ENCODE peak calls at places on chromosomes 12 and 14, in eight cellular contexts. One of them, this sample, is unnamed.

GRCh38 chr12:109706747-109707469 is 6.7 kb upstream of the FAM222A start:
- DNase-seq in SHP77: peak
- DNase-seq in activated T-helper 1 cell treated with Interleukin-2 at 50 U/mL for 16 hours: no peak
- DNase-seq in caudate nucleus: no peak
- DNase-seq in Right ventricle myocardium superior: no peak
- DNase-seq in ELF-1: no peak
- DNase-seq in NCI-H1694 treated with DMSO at 0.1 percent for 48 hours: peak
- DNase-seq in Calu3: no peak
- DNase-seq in this sample: no peak

GRCh38 chr12:6231359-6232268 is 31.4 kb downstream of the CD9 start:
- DNase-seq in SHP77: no peak
- DNase-seq in activated T-helper 1 cell treated with Interleukin-2 at 50 U/mL for 16 hours: no peak
- DNase-seq in caudate nucleus: no peak
- DNase-seq in Right ventricle myocardium superior: no peak
- DNase-seq in ELF-1: no peak
- DNase-seq in NCI-H1694 treated with DMSO at 0.1 percent for 48 hours: no peak
- DNase-seq in Calu3: no peak
- DNase-seq in this sample: no peak

GRCh38 chr14:20632448-20632830 is 9.1 kb downstream of the OR6S1 start:
- DNase-seq in SHP77: no peak
- DNase-seq in activated T-helper 1 cell treated with Interleukin-2 at 50 U/mL for 16 hours: no peak
- DNase-seq in caudate nucleus: no peak
- DNase-seq in Right ventricle myocardium superior: no peak
- DNase-seq in ELF-1: no peak
- DNase-seq in NCI-H1694 treated with DMSO at 0.1 percent for 48 hours: no peak
- DNase-seq in Calu3: peak
- DNase-seq in this sample: no peak

GRCh38 chr12:130026608-130027176 is 122.9 kb upstream of the TMEM132D start:
- DNase-seq in SHP77: peak
- DNase-seq in activated T-helper 1 cell treated with Interleukin-2 at 50 U/mL for 16 hours: no peak
- DNase-seq in caudate nucleus: peak
- DNase-seq in Right ventricle myocardium superior: no peak
- DNase-seq in ELF-1: peak
- DNase-seq in NCI-H1694 treated with DMSO at 0.1 percent for 48 hours: no peak
- DNase-seq in Calu3: peak
- DNase-seq in this sample: no peak

GRCh38 chr12:124130717-124131670 is 158.0 kb downstream of the ZNF664 start:
- DNase-seq in SHP77: peak
- DNase-seq in activated T-helper 1 cell treated with Interleukin-2 at 50 U/mL for 16 hours: no peak
- DNase-seq in caudate nucleus: no peak
- DNase-seq in Right ventricle myocardium superior: no peak
- DNase-seq in ELF-1: peak
- DNase-seq in NCI-H1694 treated with DMSO at 0.1 percent for 48 hours: no peak
- DNase-seq in Calu3: no peak
- DNase-seq in this sample: no peak

GRCh38 chr12:121718653-121719239 is 6.2 kb downstream of the TMEM120B start:
- DNase-seq in SHP77: no peak
- DNase-seq in activated T-helper 1 cell treated with Interleukin-2 at 50 U/mL for 16 hours: no peak
- DNase-seq in caudate nucleus: no peak
- DNase-seq in Right ventricle myocardium superior: no peak
- DNase-seq in ELF-1: peak
- DNase-seq in NCI-H1694 treated with DMSO at 0.1 percent for 48 hours: peak
- DNase-seq in Calu3: no peak
- DNase-seq in this sample: no peak

GRCh38 chr12:89179983-89180382 is 172.3 kb downstream of the DUSP6 start:
- DNase-seq in SHP77: peak
- DNase-seq in activated T-helper 1 cell treated with Interleukin-2 at 50 U/mL for 16 hours: no peak
- DNase-seq in caudate nucleus: no peak
- DNase-seq in Right ventricle myocardium superior: no peak
- DNase-seq in ELF-1: no peak
- DNase-seq in NCI-H1694 treated with DMSO at 0.1 percent for 48 hours: no peak
- DNase-seq in Calu3: peak
- DNase-seq in this sample: no peak

GRCh38 chr14:31717294-31718085 is 156.3 kb downstream of the NUBPL start:
- DNase-seq in SHP77: no peak
- DNase-seq in activated T-helper 1 cell treated with Interleukin-2 at 50 U/mL for 16 hours: no peak
- DNase-seq in caudate nucleus: no peak
- DNase-seq in Right ventricle myocardium superior: no peak
- DNase-seq in ELF-1: no peak
- DNase-seq in NCI-H1694 treated with DMSO at 0.1 percent for 48 hours: peak
- DNase-seq in Calu3: peak
- DNase-seq in this sample: no peak

GRCh38 chr14:61147898-61148549 is 133.1 kb downstream of the TMEM30B start:
- DNase-seq in SHP77: peak
- DNase-seq in activated T-helper 1 cell treated with Interleukin-2 at 50 U/mL for 16 hours: no peak
- DNase-seq in caudate nucleus: peak
- DNase-seq in Right ventricle myocardium superior: no peak
- DNase-seq in ELF-1: no peak
- DNase-seq in NCI-H1694 treated with DMSO at 0.1 percent for 48 hours: no peak
- DNase-seq in Calu3: peak
- DNase-seq in this sample: no peak

GRCh38 chr14:32374155-32374554 is 45.1 kb downstream of the AKAP6 start:
- DNase-seq in SHP77: no peak
- DNase-seq in activated T-helper 1 cell treated with Interleukin-2 at 50 U/mL for 16 hours: no peak
- DNase-seq in caudate nucleus: no peak
- DNase-seq in Right ventricle myocardium superior: no peak
- DNase-seq in ELF-1: no peak
- DNase-seq in NCI-H1694 treated with DMSO at 0.1 percent for 48 hours: no peak
- DNase-seq in Calu3: no peak
- DNase-seq in this sample: no peak

GRCh38 chr12:118778077-118778476 is 203.3 kb upstream of the SRRM4 start:
- DNase-seq in SHP77: no peak
- DNase-seq in activated T-helper 1 cell treated with Interleukin-2 at 50 U/mL for 16 hours: no peak
- DNase-seq in caudate nucleus: no peak
- DNase-seq in Right ventricle myocardium superior: no peak
- DNase-seq in ELF-1: no peak
- DNase-seq in NCI-H1694 treated with DMSO at 0.1 percent for 48 hours: no peak
- DNase-seq in Calu3: no peak
- DNase-seq in this sample: no peak

GRCh38 chr14:95040723-95041476 is 116.4 kb downstream of the DICER1 start:
- DNase-seq in SHP77: no peak
- DNase-seq in activated T-helper 1 cell treated with Interleukin-2 at 50 U/mL for 16 hours: no peak
- DNase-seq in caudate nucleus: no peak
- DNase-seq in Right ventricle myocardium superior: no peak
- DNase-seq in ELF-1: no peak
- DNase-seq in NCI-H1694 treated with DMSO at 0.1 percent for 48 hours: no peak
- DNase-seq in Calu3: no peak
- DNase-seq in this sample: no peak

GRCh38 chr14:34593740-34594375 is 36.1 kb downstream of the SNX6 start:
- DNase-seq in SHP77: no peak
- DNase-seq in activated T-helper 1 cell treated with Interleukin-2 at 50 U/mL for 16 hours: no peak
- DNase-seq in caudate nucleus: no peak
- DNase-seq in Right ventricle myocardium superior: peak
- DNase-seq in ELF-1: no peak
- DNase-seq in NCI-H1694 treated with DMSO at 0.1 percent for 48 hours: no peak
- DNase-seq in Calu3: no peak
- DNase-seq in this sample: no peak

GRCh38 chr12:96041181-96041580 is 5.8 kb upstream of the LTA4H start:
- DNase-seq in SHP77: no peak
- DNase-seq in activated T-helper 1 cell treated with Interleukin-2 at 50 U/mL for 16 hours: no peak
- DNase-seq in caudate nucleus: no peak
- DNase-seq in Right ventricle myocardium superior: no peak
- DNase-seq in ELF-1: no peak
- DNase-seq in NCI-H1694 treated with DMSO at 0.1 percent for 48 hours: no peak
- DNase-seq in Calu3: no peak
- DNase-seq in this sample: no peak

GRCh38 chr14:47442206-47442605 is 233.2 kb downstream of the MDGA2 start:
- DNase-seq in SHP77: peak
- DNase-seq in activated T-helper 1 cell treated with Interleukin-2 at 50 U/mL for 16 hours: no peak
- DNase-seq in caudate nucleus: no peak
- DNase-seq in Right ventricle myocardium superior: no peak
- DNase-seq in ELF-1: peak
- DNase-seq in NCI-H1694 treated with DMSO at 0.1 percent for 48 hours: no peak
- DNase-seq in Calu3: peak
- DNase-seq in this sample: no peak

GRCh38 chr12:42372154-42372791 is 46.3 kb downstream of the PPHLN1 start:
- DNase-seq in SHP77: peak
- DNase-seq in activated T-helper 1 cell treated with Interleukin-2 at 50 U/mL for 16 hours: no peak
- DNase-seq in caudate nucleus: no peak
- DNase-seq in Right ventricle myocardium superior: no peak
- DNase-seq in ELF-1: peak
- DNase-seq in NCI-H1694 treated with DMSO at 0.1 percent for 48 hours: peak
- DNase-seq in Calu3: peak
- DNase-seq in this sample: peak

GRCh38 chr12:95006206-95006605 is 2.7 kb upstream of the NDUFA12 start:
- DNase-seq in SHP77: no peak
- DNase-seq in activated T-helper 1 cell treated with Interleukin-2 at 50 U/mL for 16 hours: no peak
- DNase-seq in caudate nucleus: no peak
- DNase-seq in Right ventricle myocardium superior: no peak
- DNase-seq in ELF-1: no peak
- DNase-seq in NCI-H1694 treated with DMSO at 0.1 percent for 48 hours: no peak
- DNase-seq in Calu3: no peak
- DNase-seq in this sample: no peak

GRCh38 chr14:23242076-23242475 is 4.3 kb downstream of the RNF212B start:
- DNase-seq in SHP77: no peak
- DNase-seq in activated T-helper 1 cell treated with Interleukin-2 at 50 U/mL for 16 hours: no peak
- DNase-seq in caudate nucleus: no peak
- DNase-seq in Right ventricle myocardium superior: no peak
- DNase-seq in ELF-1: no peak
- DNase-seq in NCI-H1694 treated with DMSO at 0.1 percent for 48 hours: no peak
- DNase-seq in Calu3: no peak
- DNase-seq in this sample: no peak

GRCh38 chr12:128810182-128811127 is 13.3 kb downstream of the SLC15A4 start:
- DNase-seq in SHP77: no peak
- DNase-seq in activated T-helper 1 cell treated with Interleukin-2 at 50 U/mL for 16 hours: no peak
- DNase-seq in caudate nucleus: peak
- DNase-seq in Right ventricle myocardium superior: peak
- DNase-seq in ELF-1: no peak
- DNase-seq in NCI-H1694 treated with DMSO at 0.1 percent for 48 hours: no peak
- DNase-seq in Calu3: no peak
- DNase-seq in this sample: no peak

GRCh38 chr14:77123381-77124344 is 17.9 kb downstream of the ZDHHC22 start:
- DNase-seq in SHP77: no peak
- DNase-seq in activated T-helper 1 cell treated with Interleukin-2 at 50 U/mL for 16 hours: no peak
- DNase-seq in caudate nucleus: peak
- DNase-seq in Right ventricle myocardium superior: peak
- DNase-seq in ELF-1: peak
- DNase-seq in NCI-H1694 treated with DMSO at 0.1 percent for 48 hours: peak
- DNase-seq in Calu3: peak
- DNase-seq in this sample: no peak

GRCh38 chr12:108379761-108380160 is 40.6 kb upstream of the CMKLR1 start:
- DNase-seq in SHP77: no peak
- DNase-seq in activated T-helper 1 cell treated with Interleukin-2 at 50 U/mL for 16 hours: no peak
- DNase-seq in caudate nucleus: no peak
- DNase-seq in Right ventricle myocardium superior: no peak
- DNase-seq in ELF-1: no peak
- DNase-seq in NCI-H1694 treated with DMSO at 0.1 percent for 48 hours: peak
- DNase-seq in Calu3: no peak
- DNase-seq in this sample: no peak

GRCh38 chr14:74909911-74910310 is 13.1 kb downstream of the RPS6KL1 start:
- DNase-seq in SHP77: no peak
- DNase-seq in activated T-helper 1 cell treated with Interleukin-2 at 50 U/mL for 16 hours: no peak
- DNase-seq in caudate nucleus: no peak
- DNase-seq in Right ventricle myocardium superior: no peak
- DNase-seq in ELF-1: no peak
- DNase-seq in NCI-H1694 treated with DMSO at 0.1 percent for 48 hours: no peak
- DNase-seq in Calu3: no peak
- DNase-seq in this sample: no peak

GRCh38 chr14:31829256-31829923 is 247.7 kb upstream of the ARHGAP5 start:
- DNase-seq in SHP77: no peak
- DNase-seq in activated T-helper 1 cell treated with Interleukin-2 at 50 U/mL for 16 hours: no peak
- DNase-seq in caudate nucleus: no peak
- DNase-seq in Right ventricle myocardium superior: no peak
- DNase-seq in ELF-1: peak
- DNase-seq in NCI-H1694 treated with DMSO at 0.1 percent for 48 hours: no peak
- DNase-seq in Calu3: no peak
- DNase-seq in this sample: no peak

GRCh38 chr14:66395300-66395699 is 90.9 kb upstream of the CCDC196 start:
- DNase-seq in SHP77: no peak
- DNase-seq in activated T-helper 1 cell treated with Interleukin-2 at 50 U/mL for 16 hours: no peak
- DNase-seq in caudate nucleus: no peak
- DNase-seq in Right ventricle myocardium superior: no peak
- DNase-seq in ELF-1: no peak
- DNase-seq in NCI-H1694 treated with DMSO at 0.1 percent for 48 hours: peak
- DNase-seq in Calu3: peak
- DNase-seq in this sample: no peak

GRCh38 chr14:89801128-89801527 is 153.4 kb downstream of the EFCAB11 start:
- DNase-seq in SHP77: no peak
- DNase-seq in activated T-helper 1 cell treated with Interleukin-2 at 50 U/mL for 16 hours: no peak
- DNase-seq in caudate nucleus: no peak
- DNase-seq in Right ventricle myocardium superior: no peak
- DNase-seq in ELF-1: no peak
- DNase-seq in NCI-H1694 treated with DMSO at 0.1 percent for 48 hours: no peak
- DNase-seq in Calu3: no peak
- DNase-seq in this sample: no peak

GRCh38 chr14:64906022-64906421 is 8.2 kb upstream of the CHURC1 start:
- DNase-seq in SHP77: no peak
- DNase-seq in activated T-helper 1 cell treated with Interleukin-2 at 50 U/mL for 16 hours: no peak
- DNase-seq in caudate nucleus: no peak
- DNase-seq in Right ventricle myocardium superior: no peak
- DNase-seq in ELF-1: no peak
- DNase-seq in NCI-H1694 treated with DMSO at 0.1 percent for 48 hours: no peak
- DNase-seq in Calu3: no peak
- DNase-seq in this sample: no peak

GRCh38 chr12:3000548-3001275 is 41.5 kb downstream of the TEAD4 start:
- DNase-seq in SHP77: no peak
- DNase-seq in activated T-helper 1 cell treated with Interleukin-2 at 50 U/mL for 16 hours: no peak
- DNase-seq in caudate nucleus: no peak
- DNase-seq in Right ventricle myocardium superior: no peak
- DNase-seq in ELF-1: no peak
- DNase-seq in NCI-H1694 treated with DMSO at 0.1 percent for 48 hours: no peak
- DNase-seq in Calu3: no peak
- DNase-seq in this sample: no peak

GRCh38 chr14:80269338-80269935 is 58.1 kb upstream of the DIO2 start:
- DNase-seq in SHP77: no peak
- DNase-seq in activated T-helper 1 cell treated with Interleukin-2 at 50 U/mL for 16 hours: no peak
- DNase-seq in caudate nucleus: no peak
- DNase-seq in Right ventricle myocardium superior: no peak
- DNase-seq in ELF-1: no peak
- DNase-seq in NCI-H1694 treated with DMSO at 0.1 percent for 48 hours: no peak
- DNase-seq in Calu3: no peak
- DNase-seq in this sample: no peak

GRCh38 chr12:1391722-1392121 is 202.7 kb downstream of the FBXL14 start:
- DNase-seq in SHP77: no peak
- DNase-seq in activated T-helper 1 cell treated with Interleukin-2 at 50 U/mL for 16 hours: no peak
- DNase-seq in caudate nucleus: no peak
- DNase-seq in Right ventricle myocardium superior: no peak
- DNase-seq in ELF-1: peak
- DNase-seq in NCI-H1694 treated with DMSO at 0.1 percent for 48 hours: no peak
- DNase-seq in Calu3: no peak
- DNase-seq in this sample: no peak

GRCh38 chr12:105987687-105988035 is 151.1 kb downstream of the NUAK1 start:
- DNase-seq in SHP77: no peak
- DNase-seq in activated T-helper 1 cell treated with Interleukin-2 at 50 U/mL for 16 hours: no peak
- DNase-seq in caudate nucleus: no peak
- DNase-seq in Right ventricle myocardium superior: no peak
- DNase-seq in ELF-1: no peak
- DNase-seq in NCI-H1694 treated with DMSO at 0.1 percent for 48 hours: no peak
- DNase-seq in Calu3: no peak
- DNase-seq in this sample: no peak

GRCh38 chr12:101298426-101298825 is 18.5 kb downstream of the UTP20 start:
- DNase-seq in SHP77: no peak
- DNase-seq in activated T-helper 1 cell treated with Interleukin-2 at 50 U/mL for 16 hours: no peak
- DNase-seq in caudate nucleus: no peak
- DNase-seq in Right ventricle myocardium superior: no peak
- DNase-seq in ELF-1: no peak
- DNase-seq in NCI-H1694 treated with DMSO at 0.1 percent for 48 hours: no peak
- DNase-seq in Calu3: no peak
- DNase-seq in this sample: no peak

GRCh38 chr12:25553083-25553482 is at the start of gene LMNTD1:
- DNase-seq in SHP77: no peak
- DNase-seq in activated T-helper 1 cell treated with Interleukin-2 at 50 U/mL for 16 hours: no peak
- DNase-seq in caudate nucleus: no peak
- DNase-seq in Right ventricle myocardium superior: no peak
- DNase-seq in ELF-1: no peak
- DNase-seq in NCI-H1694 treated with DMSO at 0.1 percent for 48 hours: no peak
- DNase-seq in Calu3: no peak
- DNase-seq in this sample: no peak

GRCh38 chr12:106971065-106971464 is 15.4 kb downstream of the TMEM263 start:
- DNase-seq in SHP77: no peak
- DNase-seq in activated T-helper 1 cell treated with Interleukin-2 at 50 U/mL for 16 hours: no peak
- DNase-seq in caudate nucleus: no peak
- DNase-seq in Right ventricle myocardium superior: no peak
- DNase-seq in ELF-1: no peak
- DNase-seq in NCI-H1694 treated with DMSO at 0.1 percent for 48 hours: no peak
- DNase-seq in Calu3: no peak
- DNase-seq in this sample: no peak

GRCh38 chr12:123022205-123022604 is 41.7 kb downstream of the ARL6IP4 start:
- DNase-seq in SHP77: no peak
- DNase-seq in activated T-helper 1 cell treated with Interleukin-2 at 50 U/mL for 16 hours: no peak
- DNase-seq in caudate nucleus: no peak
- DNase-seq in Right ventricle myocardium superior: no peak
- DNase-seq in ELF-1: no peak
- DNase-seq in NCI-H1694 treated with DMSO at 0.1 percent for 48 hours: no peak
- DNase-seq in Calu3: no peak
- DNase-seq in this sample: no peak

This sample was measured in stimulated activated naive CD4-positive, alpha-beta T cell treated with Interleukin-2 at 50 U/mL for 16 hours.